ENCODE peak calls at places on chromosomes 3 and 15, in seven cellular contexts. Y, P, J, I, N, L and H are unnamed samples.

GRCh38 chr3:71584216-71585061 is 911 bp upstream of the FOXP1 start:
- DNase-seq in Y (peak), P (peak), J (peak), I (peak), N (peak), L (peak), H (no peak)

GRCh38 chr15:67080118-67080899 is 14.9 kb downstream of the SMAD3 start:
- DNase-seq in Y (peak), P (no peak), J (peak), I (no peak), N (peak), L (no peak), H (peak)

GRCh38 chr3:106688463-106688862 is 688.8 kb upstream of the CCDC54 start:
- DNase-seq in Y (peak), P (no peak), J (peak), I (peak), N (no peak), L (peak), H (no peak)

GRCh38 chr3:183766745-183767606 is 58.4 kb downstream of the MAP6D1 start:
- DNase-seq in Y (peak), P (peak), J (peak), I (peak), N (peak), L (peak), H (peak)

GRCh38 chr3:152707314-152707713 is 127.6 kb upstream of the P2RY1 start:
- DNase-seq in Y (no peak), P (no peak), J (peak), I (no peak), N (no peak), L (no peak), H (no peak)

GRCh38 chr3:30597131-30597768 is 9.2 kb upstream of the TGFBR2 start:
- DNase-seq in Y (no peak), P (no peak), J (peak), I (no peak), N (no peak), L (peak), H (no peak)

GRCh38 chr3:114409291-114409690 is 115.5 kb downstream of the TIGIT start:
- DNase-seq in Y (no peak), P (no peak), J (no peak), I (no peak), N (no peak), L (no peak), H (no peak)

GRCh38 chr3:173552526-173552925 is 155.0 kb downstream of the NLGN1 start:
- DNase-seq in Y (no peak), P (no peak), J (peak), I (no peak), N (no peak), L (no peak), H (no peak)

GRCh38 chr3:9769426-9770275 is at the start of gene CAMK1:
- DNase-seq in Y (peak), P (no peak), J (peak), I (peak), N (peak), L (peak), H (peak)

GRCh38 chr15:89421219-89421618 is 75.2 kb downstream of the RHCG start:
- DNase-seq in Y (no peak), P (no peak), J (no peak), I (no peak), N (no peak), L (no peak), H (no peak)

GRCh38 chr15:57432141-57432701 is 55.9 kb downstream of the CGNL1 start:
- DNase-seq in Y (no peak), P (no peak), J (peak), I (no peak), N (no peak), L (no peak), H (no peak)

GRCh38 chr3:185208836-185209235 is 45.0 kb downstream of the EHHADH start:
- DNase-seq in Y (no peak), P (no peak), J (no peak), I (no peak), N (no peak), L (no peak), H (no peak)

GRCh38 chr3:11002456-11002855 is 9.9 kb downstream of the SLC6A1 start:
- DNase-seq in Y (no peak), P (no peak), J (no peak), I (no peak), N (no peak), L (no peak), H (no peak)

GRCh38 chr3:160163259-160163878 is 61.9 kb upstream of the C3orf80 start:
- DNase-seq in Y (no peak), P (peak), J (peak), I (no peak), N (no peak), L (peak), H (no peak)

GRCh38 chr15:66733976-66734375 is 31.9 kb downstream of the SMAD6 start:
- DNase-seq in Y (no peak), P (no peak), J (no peak), I (no peak), N (no peak), L (no peak), H (peak)

GRCh38 chr3:172152869-172153268 is 113.5 kb downstream of the FNDC3B start:
- DNase-seq in Y (no peak), P (no peak), J (no peak), I (no peak), N (no peak), L (peak), H (peak)

DNA sequence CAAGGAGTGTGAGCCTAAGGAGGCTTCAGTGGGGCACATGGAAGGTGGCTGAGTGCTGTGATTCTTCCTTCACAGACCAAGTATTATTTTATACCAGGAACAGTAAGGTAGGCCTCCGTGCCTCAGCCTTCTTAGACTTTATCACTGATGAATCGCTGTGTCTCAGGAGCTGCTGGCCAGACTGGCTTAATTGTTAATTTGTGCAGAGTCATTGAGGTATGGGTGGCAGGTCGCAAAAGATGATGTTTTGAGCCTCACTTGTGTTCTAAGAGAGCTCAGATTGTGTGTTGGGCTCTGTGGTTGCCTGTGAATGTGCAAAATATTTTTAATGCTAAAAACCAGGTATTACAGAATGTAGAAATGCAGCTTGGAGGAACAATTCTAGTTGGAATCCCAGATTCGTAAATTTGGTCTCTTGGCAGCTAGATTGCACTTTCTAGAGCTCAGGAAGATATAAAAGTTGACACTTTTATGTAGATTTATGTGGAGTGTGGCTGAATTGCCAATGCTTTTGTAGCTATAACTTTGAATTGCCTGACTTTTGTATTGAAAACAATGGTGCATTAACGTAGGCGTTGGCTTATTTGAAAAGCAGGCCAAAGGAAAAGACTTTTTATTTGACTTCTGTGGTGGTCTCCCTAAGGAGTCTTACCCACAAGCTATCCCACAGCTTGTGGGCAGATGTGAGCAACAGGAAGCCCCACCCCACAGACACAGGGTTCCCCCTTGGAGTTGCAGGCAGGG is 53.4 kb downstream of the LARS2 start:
- DNase-seq in Y (no peak), P (no peak), J (no peak), I (no peak), N (no peak), L (no peak), H (no peak)
- H3K27ac ChIP-seq in Y (no peak), P (no peak), J (no peak), I (no peak), N (no peak), L (no peak), H (no peak)

GRCh38 chr3:27368831-27369607 is at the start of gene NEK10:
- DNase-seq in Y (peak), P (peak), J (peak), I (peak), N (peak), L (peak), H (peak)
- TF ChIP-seq CTCF in Y (no peak), P (no peak), J (no peak), I (no peak), N (peak), L (no peak), H (no peak)

DNA sequence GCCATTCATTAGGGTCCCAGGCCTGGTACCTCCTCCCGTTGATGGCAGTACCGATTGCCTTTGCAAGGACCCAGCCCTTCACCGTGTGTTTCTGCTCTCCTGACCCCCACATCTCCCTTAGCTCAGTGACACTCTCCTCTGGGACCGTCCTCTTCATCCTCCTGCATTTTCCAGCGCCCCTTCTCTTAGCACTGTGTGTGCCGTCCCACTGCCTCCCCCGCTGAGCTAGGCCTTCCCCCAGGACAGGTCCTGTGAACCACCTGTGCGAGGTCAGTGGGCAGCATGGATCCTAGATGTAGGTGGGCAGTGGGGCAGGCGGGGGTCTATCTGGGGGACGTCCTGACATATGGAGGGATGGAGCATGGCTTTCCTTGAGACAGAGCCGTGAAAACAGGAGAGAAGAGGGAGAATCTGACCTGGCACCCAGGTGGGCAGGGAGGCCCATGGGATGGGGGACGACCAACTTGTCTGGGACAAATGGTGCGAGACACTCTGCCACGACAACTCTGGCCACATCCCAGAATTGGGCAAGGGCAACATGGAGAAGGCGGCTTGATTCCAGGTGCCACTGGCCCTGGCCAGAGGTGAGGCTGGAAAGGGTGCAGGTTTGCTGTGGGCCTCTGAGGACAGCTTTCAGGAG is 87.7 kb upstream of the ALDH1L1 start:
- DNase-seq in Y (peak), P (no peak), J (no peak), I (no peak), N (peak), L (no peak), H (no peak)
- H3K4me3 ChIP-seq in Y (peak), P (no peak), J (peak), I (peak), N (peak), L (no peak), H (peak)

DNA sequence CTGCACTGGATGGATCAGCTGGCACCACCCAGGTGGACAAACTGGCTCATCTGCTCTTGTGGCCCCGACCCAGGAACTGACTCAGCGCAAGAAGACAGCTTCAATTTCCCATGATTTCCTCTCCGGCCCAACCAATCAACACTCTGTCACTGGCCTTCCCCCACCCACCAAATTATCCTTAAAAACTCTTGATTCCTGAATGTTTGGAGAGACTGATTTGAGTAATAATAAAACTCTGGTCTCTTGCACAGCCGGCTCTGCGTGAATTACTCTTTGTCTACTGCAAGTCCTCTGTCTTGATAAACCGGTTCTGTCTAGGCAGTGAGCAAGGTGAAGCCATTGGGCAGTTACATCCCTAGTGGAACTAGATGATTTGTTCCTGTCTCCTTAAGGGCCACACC is 16.1 kb downstream of the BDH1 start:
- DNase-seq in Y (no peak), P (no peak), J (no peak), I (no peak), N (no peak), L (peak), H (peak)
- H3K27ac ChIP-seq in Y (no peak), P (no peak), J (no peak), I (no peak), N (no peak), L (peak), H (no peak)

GRCh38 chr15:41559489-41560177 is 621 bp downstream of the TYRO3 start:
- DNase-seq in Y (no peak), P (no peak), J (no peak), I (peak), N (peak), L (peak), H (no peak)

GRCh38 chr15:41562784-41563198 is 3.8 kb downstream of the TYRO3 start:
- DNase-seq in Y (no peak), P (no peak), J (no peak), I (peak), N (no peak), L (no peak), H (no peak)

GRCh38 chr15:41562258-41562657 is 3.2 kb downstream of the TYRO3 start:
- DNase-seq in Y (no peak), P (no peak), J (no peak), I (peak), N (no peak), L (no peak), H (no peak)

GRCh38 chr15:41561104-41561776 is 2.2 kb downstream of the TYRO3 start:
- DNase-seq in Y (no peak), P (no peak), J (no peak), I (peak), N (peak), L (no peak), H (no peak)

DNA sequence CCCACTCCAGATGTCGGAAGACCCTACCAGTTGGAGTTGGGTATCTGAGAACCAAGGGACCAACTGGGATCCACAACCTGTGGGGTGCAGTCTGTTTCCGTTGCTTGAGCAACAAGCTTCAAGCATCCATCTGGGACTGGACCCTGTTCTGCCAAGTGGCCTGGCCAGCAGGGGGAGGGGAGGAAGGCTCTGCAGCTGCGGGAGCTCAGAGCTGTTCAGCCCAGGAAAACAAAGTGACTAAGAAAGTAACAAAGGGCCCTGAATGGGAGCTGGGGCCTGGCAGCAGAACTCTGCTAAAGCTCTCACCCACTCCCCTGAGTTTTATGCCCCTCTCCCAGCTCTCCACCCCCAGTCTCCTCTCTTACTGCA is 2.7 kb downstream of the TYRO3 start:
- DNase-seq in Y (peak), P (no peak), J (peak), I (peak), N (peak), L (no peak), H (no peak)
- TF ChIP-seq CTCF in Y (no peak), P (no peak), J (peak), I (peak), N (no peak), L (no peak), H (no peak)

GRCh38 chr3:112129925-112130637 is 3.0 kb downstream of the GCSAM start:
- DNase-seq in Y (no peak), P (peak), J (no peak), I (no peak), N (no peak), L (no peak), H (no peak)
- H3K4me3 ChIP-seq in Y (no peak), P (peak), J (no peak), I (no peak), N (no peak), L (no peak), H (no peak)

GRCh38 chr3:24520941-24521305 is 26.3 kb upstream of the THRB start:
- DNase-seq in Y (no peak), P (no peak), J (no peak), I (no peak), N (no peak), L (peak), H (no peak)

GRCh38 chr3:24523195-24523594 is 28.5 kb upstream of the THRB start:
- DNase-seq in Y (no peak), P (no peak), J (no peak), I (no peak), N (no peak), L (no peak), H (no peak)

GRCh38 chr3:24523988-24524727 is 29.5 kb upstream of the THRB start:
- DNase-seq in Y (no peak), P (no peak), J (no peak), I (no peak), N (no peak), L (peak), H (no peak)

GRCh38 chr3:24521306-24522154 is 26.9 kb upstream of the THRB start:
- DNase-seq in Y (peak), P (no peak), J (peak), I (peak), N (peak), L (peak), H (no peak)

DNA sequence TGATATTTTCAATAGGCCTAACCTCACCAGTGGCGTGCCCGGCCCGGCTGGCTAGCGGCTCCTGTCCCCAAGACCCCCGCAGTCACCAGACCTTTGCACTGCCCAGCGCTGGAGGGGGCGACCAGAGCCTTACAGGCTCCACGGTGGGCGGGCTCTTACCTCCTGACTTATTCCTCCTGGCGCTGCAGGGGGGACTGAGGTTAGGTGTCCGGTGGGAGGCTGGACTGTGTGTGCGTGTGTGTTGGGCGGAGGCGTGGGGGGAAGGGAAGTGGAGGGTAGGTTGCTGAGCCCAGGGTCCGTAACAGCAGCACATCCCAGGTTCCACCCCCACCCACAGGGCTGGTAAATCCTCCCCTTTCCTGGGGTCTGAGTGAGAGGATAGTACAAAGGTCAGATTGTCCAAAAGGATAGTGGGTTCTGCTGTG is 27.5 kb upstream of the THRB start:
- DNase-seq in Y (peak), P (no peak), J (no peak), I (peak), N (peak), L (no peak), H (no peak)
- H3K27ac ChIP-seq in Y (peak), P (no peak), J (no peak), I (no peak), N (peak), L (no peak), H (peak)

DNA sequence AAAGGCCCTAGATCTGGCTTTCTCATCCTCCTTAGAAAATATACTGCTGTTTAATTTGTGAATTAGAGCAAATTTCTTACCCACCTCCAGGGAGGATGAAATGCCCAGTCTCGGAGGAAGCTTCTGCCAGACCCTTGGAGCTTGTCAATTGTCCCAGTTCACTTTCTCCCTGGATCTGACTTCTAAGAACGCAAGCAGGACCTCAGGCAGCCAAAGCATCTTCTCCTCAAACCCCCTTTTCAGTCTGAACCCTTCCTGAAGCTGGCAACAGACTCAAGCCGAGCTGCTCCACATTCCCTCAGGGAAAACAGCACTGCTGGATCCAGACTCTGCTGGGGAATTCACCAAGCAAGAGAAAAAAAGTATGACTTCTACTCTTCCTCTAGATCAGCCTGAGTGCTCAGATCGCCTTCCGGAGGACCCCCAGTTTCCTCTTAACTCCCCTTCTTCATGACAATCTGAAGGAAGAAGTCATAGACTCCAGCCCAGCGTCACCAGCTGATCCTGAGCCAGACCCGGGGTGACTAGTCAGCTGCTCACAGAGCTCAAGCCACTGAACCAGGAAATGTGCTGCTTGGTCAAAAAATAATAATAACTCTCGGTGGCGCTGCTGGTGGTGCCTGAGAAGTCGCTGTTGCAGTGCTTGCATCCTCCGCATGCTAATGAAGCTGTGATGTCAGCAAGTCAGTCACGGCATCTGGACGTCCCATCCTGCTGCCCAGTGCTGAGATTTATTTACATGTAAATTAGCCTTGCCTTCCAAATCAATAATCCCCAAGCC is at the start of gene PRICKLE2:
- DNase-seq in Y (peak), P (peak), J (peak), I (peak), N (peak), L (no peak), H (peak)
- TF ChIP-seq CTCF in Y (no peak), P (peak), J (peak), I (peak), N (peak), L (no peak), H (peak)

GRCh38 chr3:46893146-46893748 is 15.7 kb downstream of the PTH1R start:
- DNase-seq in Y (no peak), P (no peak), J (no peak), I (peak), N (peak), L (no peak), H (no peak)
- H3K4me3 ChIP-seq in Y (no peak), P (no peak), J (no peak), I (no peak), N (no peak), L (no peak), H (no peak)